ENCODE peak calls at places on chromosome 2, in eight cellular contexts. One of them, this sample, is unnamed.

GRCh38 chr2:9033385-9034175 is 30.1 kb upstream of the MBOAT2 start:
- DNase-seq in heart left ventricle: no peak
- DNase-seq in NCI-H1092: peak; percentile 6
- DNase-seq in lung microvascular endothelial cell: no peak
- DNase-seq in H7: peak; percentile 54
- DNase-seq in stimulated activated CD8-positive, alpha-beta memory T cell treated with anti-CD3 and anti-CD28 coated beads, Interleukin-15, amount 100 ng/mL, for 24 hours: no peak
- DNase-seq in NCI-H1930: no peak
- DNase-seq in naive thymus-derived CD8-positive, alpha-beta T cell: no peak
- DNase-seq in this sample: no peak

GRCh38 chr2:236889791-236890704 is 195.6 kb upstream of the COPS8 start:
- DNase-seq in heart left ventricle: no peak
- DNase-seq in NCI-H1092: no peak
- DNase-seq in lung microvascular endothelial cell: no peak
- DNase-seq in H7: no peak
- DNase-seq in stimulated activated CD8-positive, alpha-beta memory T cell treated with anti-CD3 and anti-CD28 coated beads, Interleukin-15, amount 100 ng/mL, for 24 hours: no peak
- DNase-seq in NCI-H1930: no peak
- DNase-seq in naive thymus-derived CD8-positive, alpha-beta T cell: no peak
- DNase-seq in this sample: no peak

GRCh38 chr2:28507806-28508764 is 12.2 kb downstream of the PLB1 start:
- DNase-seq in heart left ventricle: no peak
- DNase-seq in NCI-H1092: no peak
- DNase-seq in lung microvascular endothelial cell: no peak
- DNase-seq in H7: no peak
- DNase-seq in stimulated activated CD8-positive, alpha-beta memory T cell treated with anti-CD3 and anti-CD28 coated beads, Interleukin-15, amount 100 ng/mL, for 24 hours: no peak
- DNase-seq in NCI-H1930: no peak
- DNase-seq in naive thymus-derived CD8-positive, alpha-beta T cell: no peak
- DNase-seq in this sample: no peak

GRCh38 chr2:177393381-177393780 is 808 bp downstream of the AGPS start:
- DNase-seq in heart left ventricle: no peak
- DNase-seq in NCI-H1092: no peak
- DNase-seq in lung microvascular endothelial cell: peak; percentile 27
- DNase-seq in H7: peak; percentile 10
- DNase-seq in stimulated activated CD8-positive, alpha-beta memory T cell treated with anti-CD3 and anti-CD28 coated beads, Interleukin-15, amount 100 ng/mL, for 24 hours: no peak
- DNase-seq in NCI-H1930: no peak
- DNase-seq in naive thymus-derived CD8-positive, alpha-beta T cell: peak; percentile 22
- DNase-seq in this sample: no peak

GRCh38 chr2:162926501-162926900 is 87.9 kb upstream of the KCNH7 start:
- DNase-seq in heart left ventricle: no peak
- DNase-seq in NCI-H1092: no peak
- DNase-seq in lung microvascular endothelial cell: no peak
- DNase-seq in H7: no peak
- DNase-seq in stimulated activated CD8-positive, alpha-beta memory T cell treated with anti-CD3 and anti-CD28 coated beads, Interleukin-15, amount 100 ng/mL, for 24 hours: no peak
- DNase-seq in NCI-H1930: no peak
- DNase-seq in naive thymus-derived CD8-positive, alpha-beta T cell: no peak
- DNase-seq in this sample: no peak

GRCh38 chr2:12169060-12169406 is 422.6 kb downstream of the LPIN1 start:
- DNase-seq in heart left ventricle: no peak
- DNase-seq in NCI-H1092: no peak
- DNase-seq in lung microvascular endothelial cell: peak; percentile 99
- DNase-seq in H7: no peak
- DNase-seq in stimulated activated CD8-positive, alpha-beta memory T cell treated with anti-CD3 and anti-CD28 coated beads, Interleukin-15, amount 100 ng/mL, for 24 hours: no peak
- DNase-seq in NCI-H1930: no peak
- DNase-seq in naive thymus-derived CD8-positive, alpha-beta T cell: no peak
- DNase-seq in this sample: no peak

GRCh38 chr2:237128026-237128703 is 42.5 kb downstream of the COPS8 start:
- DNase-seq in heart left ventricle: peak; percentile 79
- DNase-seq in NCI-H1092: no peak
- DNase-seq in lung microvascular endothelial cell: peak; percentile 99
- DNase-seq in H7: peak; percentile 62
- DNase-seq in stimulated activated CD8-positive, alpha-beta memory T cell treated with anti-CD3 and anti-CD28 coated beads, Interleukin-15, amount 100 ng/mL, for 24 hours: no peak
- DNase-seq in NCI-H1930: no peak
- DNase-seq in naive thymus-derived CD8-positive, alpha-beta T cell: no peak
- DNase-seq in this sample: no peak

GRCh38 chr2:202375006-202375610 is 1.0 kb upstream of the BMPR2 start:
- DNase-seq in heart left ventricle: peak; percentile 84
- DNase-seq in NCI-H1092: no peak
- DNase-seq in lung microvascular endothelial cell: peak; percentile 88
- DNase-seq in H7: peak; percentile 60
- DNase-seq in stimulated activated CD8-positive, alpha-beta memory T cell treated with anti-CD3 and anti-CD28 coated beads, Interleukin-15, amount 100 ng/mL, for 24 hours: no peak
- DNase-seq in NCI-H1930: peak; percentile 32
- DNase-seq in naive thymus-derived CD8-positive, alpha-beta T cell: peak; percentile 29
- DNase-seq in this sample: peak; percentile 7

GRCh38 chr2:25042321-25043240 is 705 bp downstream of the EFR3B start:
- DNase-seq in heart left ventricle: peak; percentile 37
- DNase-seq in NCI-H1092: no peak
- DNase-seq in lung microvascular endothelial cell: peak; percentile 35
- DNase-seq in H7: peak; percentile 77
- DNase-seq in stimulated activated CD8-positive, alpha-beta memory T cell treated with anti-CD3 and anti-CD28 coated beads, Interleukin-15, amount 100 ng/mL, for 24 hours: no peak
- DNase-seq in NCI-H1930: peak; percentile 36
- DNase-seq in naive thymus-derived CD8-positive, alpha-beta T cell: peak; percentile 17
- DNase-seq in this sample: no peak

GRCh38 chr2:179560257-179560735 is 295.7 kb upstream of the SESTD1 start:
- DNase-seq in heart left ventricle: no peak
- DNase-seq in NCI-H1092: no peak
- DNase-seq in lung microvascular endothelial cell: no peak
- DNase-seq in H7: no peak
- DNase-seq in stimulated activated CD8-positive, alpha-beta memory T cell treated with anti-CD3 and anti-CD28 coated beads, Interleukin-15, amount 100 ng/mL, for 24 hours: no peak
- DNase-seq in NCI-H1930: no peak
- DNase-seq in naive thymus-derived CD8-positive, alpha-beta T cell: no peak
- DNase-seq in this sample: no peak

GRCh38 chr2:22867921-22868320 is 517.1 kb upstream of the KLHL29 start:
- DNase-seq in heart left ventricle: no peak
- DNase-seq in NCI-H1092: no peak
- DNase-seq in lung microvascular endothelial cell: no peak
- DNase-seq in H7: no peak
- DNase-seq in stimulated activated CD8-positive, alpha-beta memory T cell treated with anti-CD3 and anti-CD28 coated beads, Interleukin-15, amount 100 ng/mL, for 24 hours: no peak
- DNase-seq in NCI-H1930: no peak
- DNase-seq in naive thymus-derived CD8-positive, alpha-beta T cell: no peak
- DNase-seq in this sample: no peak

GRCh38 chr2:183153967-183154366 is 29.7 kb downstream of the NUP35 start:
- DNase-seq in heart left ventricle: no peak
- DNase-seq in NCI-H1092: no peak
- DNase-seq in lung microvascular endothelial cell: no peak
- DNase-seq in H7: no peak
- DNase-seq in stimulated activated CD8-positive, alpha-beta memory T cell treated with anti-CD3 and anti-CD28 coated beads, Interleukin-15, amount 100 ng/mL, for 24 hours: no peak
- DNase-seq in NCI-H1930: no peak
- DNase-seq in naive thymus-derived CD8-positive, alpha-beta T cell: no peak
- DNase-seq in this sample: no peak

GRCh38 chr2:209642146-209642815 is 129.4 kb upstream of the UNC80 start:
- DNase-seq in heart left ventricle: no peak
- DNase-seq in NCI-H1092: no peak
- DNase-seq in lung microvascular endothelial cell: peak; percentile 3
- DNase-seq in H7: no peak
- DNase-seq in stimulated activated CD8-positive, alpha-beta memory T cell treated with anti-CD3 and anti-CD28 coated beads, Interleukin-15, amount 100 ng/mL, for 24 hours: no peak
- DNase-seq in NCI-H1930: no peak
- DNase-seq in naive thymus-derived CD8-positive, alpha-beta T cell: no peak
- DNase-seq in this sample: no peak

GRCh38 chr2:172098287-172098649 is 4.4 kb downstream of the DLX2 start:
- DNase-seq in heart left ventricle: no peak
- DNase-seq in NCI-H1092: no peak
- DNase-seq in lung microvascular endothelial cell: no peak
- DNase-seq in H7: peak; percentile 52
- DNase-seq in stimulated activated CD8-positive, alpha-beta memory T cell treated with anti-CD3 and anti-CD28 coated beads, Interleukin-15, amount 100 ng/mL, for 24 hours: no peak
- DNase-seq in NCI-H1930: no peak
- DNase-seq in naive thymus-derived CD8-positive, alpha-beta T cell: no peak
- DNase-seq in this sample: no peak

GRCh38 chr2:56687169-56687568 is 503.4 kb downstream of the CCDC85A start:
- DNase-seq in heart left ventricle: no peak
- DNase-seq in NCI-H1092: no peak
- DNase-seq in lung microvascular endothelial cell: no peak
- DNase-seq in H7: no peak
- DNase-seq in stimulated activated CD8-positive, alpha-beta memory T cell treated with anti-CD3 and anti-CD28 coated beads, Interleukin-15, amount 100 ng/mL, for 24 hours: no peak
- DNase-seq in NCI-H1930: no peak
- DNase-seq in naive thymus-derived CD8-positive, alpha-beta T cell: no peak
- DNase-seq in this sample: no peak

GRCh38 chr2:232315049-232315922 is 63.3 kb upstream of the ALPP start:
- DNase-seq in heart left ventricle: peak; percentile 63
- DNase-seq in NCI-H1092: no peak
- DNase-seq in lung microvascular endothelial cell: peak; percentile 87
- DNase-seq in H7: peak; percentile 41
- DNase-seq in stimulated activated CD8-positive, alpha-beta memory T cell treated with anti-CD3 and anti-CD28 coated beads, Interleukin-15, amount 100 ng/mL, for 24 hours: no peak
- DNase-seq in NCI-H1930: no peak
- DNase-seq in naive thymus-derived CD8-positive, alpha-beta T cell: peak; percentile 82
- DNase-seq in this sample: peak; percentile 93

GRCh38 chr2:8525582-8526402 is 156.1 kb upstream of the ID2 start:
- DNase-seq in heart left ventricle: peak; percentile 85
- DNase-seq in NCI-H1092: peak; percentile 81
- DNase-seq in lung microvascular endothelial cell: no peak
- DNase-seq in H7: peak; percentile 75
- DNase-seq in stimulated activated CD8-positive, alpha-beta memory T cell treated with anti-CD3 and anti-CD28 coated beads, Interleukin-15, amount 100 ng/mL, for 24 hours: no peak
- DNase-seq in NCI-H1930: peak; percentile 78
- DNase-seq in naive thymus-derived CD8-positive, alpha-beta T cell: no peak
- DNase-seq in this sample: peak; percentile 84

GRCh38 chr2:231922945-231923344 is 3.3 kb downstream of the NPPC start:
- DNase-seq in heart left ventricle: no peak
- DNase-seq in NCI-H1092: no peak
- DNase-seq in lung microvascular endothelial cell: no peak
- DNase-seq in H7: peak; percentile 21
- DNase-seq in stimulated activated CD8-positive, alpha-beta memory T cell treated with anti-CD3 and anti-CD28 coated beads, Interleukin-15, amount 100 ng/mL, for 24 hours: no peak
- DNase-seq in NCI-H1930: no peak
- DNase-seq in naive thymus-derived CD8-positive, alpha-beta T cell: no peak
- DNase-seq in this sample: no peak

GRCh38 chr2:37667704-37668103 is 3.7 kb downstream of the CDC42EP3 start:
- DNase-seq in heart left ventricle: no peak
- DNase-seq in NCI-H1092: no peak
- DNase-seq in lung microvascular endothelial cell: no peak
- DNase-seq in H7: no peak
- DNase-seq in stimulated activated CD8-positive, alpha-beta memory T cell treated with anti-CD3 and anti-CD28 coated beads, Interleukin-15, amount 100 ng/mL, for 24 hours: no peak
- DNase-seq in NCI-H1930: no peak
- DNase-seq in naive thymus-derived CD8-positive, alpha-beta T cell: no peak
- DNase-seq in this sample: peak; percentile 32

GRCh38 chr2:7691961-7692656 is 774.9 kb downstream of the RNF144A start:
- DNase-seq in heart left ventricle: no peak
- DNase-seq in NCI-H1092: no peak
- DNase-seq in lung microvascular endothelial cell: no peak
- DNase-seq in H7: no peak
- DNase-seq in stimulated activated CD8-positive, alpha-beta memory T cell treated with anti-CD3 and anti-CD28 coated beads, Interleukin-15, amount 100 ng/mL, for 24 hours: no peak
- DNase-seq in NCI-H1930: no peak
- DNase-seq in naive thymus-derived CD8-positive, alpha-beta T cell: no peak
- DNase-seq in this sample: no peak

GRCh38 chr2:84556190-84556589 is 39.9 kb downstream of the DNAH6 start:
- DNase-seq in heart left ventricle: no peak
- DNase-seq in NCI-H1092: no peak
- DNase-seq in lung microvascular endothelial cell: no peak
- DNase-seq in H7: no peak
- DNase-seq in stimulated activated CD8-positive, alpha-beta memory T cell treated with anti-CD3 and anti-CD28 coated beads, Interleukin-15, amount 100 ng/mL, for 24 hours: no peak
- DNase-seq in NCI-H1930: no peak
- DNase-seq in naive thymus-derived CD8-positive, alpha-beta T cell: no peak
- DNase-seq in this sample: no peak

GRCh38 chr2:73260338-73260984 is 23.8 kb downstream of the FBXO41 start:
- DNase-seq in heart left ventricle: no peak
- DNase-seq in NCI-H1092: no peak
- DNase-seq in lung microvascular endothelial cell: peak; percentile 80
- DNase-seq in H7: peak; percentile 94
- DNase-seq in stimulated activated CD8-positive, alpha-beta memory T cell treated with anti-CD3 and anti-CD28 coated beads, Interleukin-15, amount 100 ng/mL, for 24 hours: no peak
- DNase-seq in NCI-H1930: no peak
- DNase-seq in naive thymus-derived CD8-positive, alpha-beta T cell: no peak
- DNase-seq in this sample: peak; percentile 61

This sample was measured in HL-60.